ENCODE peak calls at places on chromosomes 5 and 9, in eight cellular contexts. One of them, this sample, is unnamed.

GRCh38 chr9:118630079-118630478 is 739.2 kb downstream of the BRINP1 start:
- DNase-seq in iris pigment epithelial cell: no peak
- DNase-seq in NCI-H2081: no peak
- DNase-seq in CD4-positive, alpha-beta T cell: no peak
- DNase-seq in SW480: no peak
- DNase-seq in natural killer cell treated with Interleukin-12 subunit alpha and Interleukin-12 subunit beta and Interleukin-15 and Interleukin-18, amount 100 ng/mL, for 72 hours: no peak
- DNase-seq in Daoy: no peak
- DNase-seq in transverse colon: no peak
- DNase-seq in this sample: no peak

GRCh38 chr5:61289241-61289640 is 42.8 kb upstream of the ZSWIM6 start:
- DNase-seq in iris pigment epithelial cell: no peak
- DNase-seq in NCI-H2081: no peak
- DNase-seq in CD4-positive, alpha-beta T cell: no peak
- DNase-seq in SW480: no peak
- DNase-seq in natural killer cell treated with Interleukin-12 subunit alpha and Interleukin-12 subunit beta and Interleukin-15 and Interleukin-18, amount 100 ng/mL, for 72 hours: no peak
- DNase-seq in Daoy: no peak
- DNase-seq in transverse colon: no peak
- DNase-seq in this sample: no peak

GRCh38 chr5:83059341-83059740 is 17.9 kb downstream of the TMEM167A start:
- DNase-seq in iris pigment epithelial cell: no peak
- DNase-seq in NCI-H2081: no peak
- DNase-seq in CD4-positive, alpha-beta T cell: no peak
- DNase-seq in SW480: no peak
- DNase-seq in natural killer cell treated with Interleukin-12 subunit alpha and Interleukin-12 subunit beta and Interleukin-15 and Interleukin-18, amount 100 ng/mL, for 72 hours: no peak
- DNase-seq in Daoy: no peak
- DNase-seq in transverse colon: no peak
- DNase-seq in this sample: no peak

GRCh38 chr9:82332774-82333152 is 344.2 kb downstream of the SPATA31D1 start:
- DNase-seq in iris pigment epithelial cell: peak; percentile 18
- DNase-seq in NCI-H2081: no peak
- DNase-seq in CD4-positive, alpha-beta T cell: no peak
- DNase-seq in SW480: no peak
- DNase-seq in natural killer cell treated with Interleukin-12 subunit alpha and Interleukin-12 subunit beta and Interleukin-15 and Interleukin-18, amount 100 ng/mL, for 72 hours: no peak
- DNase-seq in Daoy: peak; percentile 18
- DNase-seq in transverse colon: no peak
- DNase-seq in this sample: no peak

GRCh38 chr9:15724006-15724405 is 171.2 kb downstream of the CCDC171 start:
- DNase-seq in iris pigment epithelial cell: peak; percentile 79
- DNase-seq in NCI-H2081: no peak
- DNase-seq in CD4-positive, alpha-beta T cell: no peak
- DNase-seq in SW480: no peak
- DNase-seq in natural killer cell treated with Interleukin-12 subunit alpha and Interleukin-12 subunit beta and Interleukin-15 and Interleukin-18, amount 100 ng/mL, for 72 hours: no peak
- DNase-seq in Daoy: peak; percentile 1
- DNase-seq in transverse colon: no peak
- DNase-seq in this sample: no peak

GRCh38 chr9:132023409-132024180 is 56.1 kb downstream of the MED27 start:
- DNase-seq in iris pigment epithelial cell: no peak
- DNase-seq in NCI-H2081: peak; percentile 33
- DNase-seq in CD4-positive, alpha-beta T cell: no peak
- DNase-seq in SW480: no peak
- DNase-seq in natural killer cell treated with Interleukin-12 subunit alpha and Interleukin-12 subunit beta and Interleukin-15 and Interleukin-18, amount 100 ng/mL, for 72 hours: no peak
- DNase-seq in Daoy: no peak
- DNase-seq in transverse colon: no peak
- DNase-seq in this sample: no peak

GRCh38 chr5:109406719-109407118 is 3.1 kb downstream of the PJA2 start:
- DNase-seq in iris pigment epithelial cell: no peak
- DNase-seq in NCI-H2081: no peak
- DNase-seq in CD4-positive, alpha-beta T cell: no peak
- DNase-seq in SW480: no peak
- DNase-seq in natural killer cell treated with Interleukin-12 subunit alpha and Interleukin-12 subunit beta and Interleukin-15 and Interleukin-18, amount 100 ng/mL, for 72 hours: no peak
- DNase-seq in Daoy: no peak
- DNase-seq in transverse colon: no peak
- DNase-seq in this sample: no peak

GRCh38 chr9:19441730-19442129 is 32.9 kb downstream of the ACER2 start:
- DNase-seq in iris pigment epithelial cell: no peak
- DNase-seq in NCI-H2081: no peak
- DNase-seq in CD4-positive, alpha-beta T cell: no peak
- DNase-seq in SW480: no peak
- DNase-seq in natural killer cell treated with Interleukin-12 subunit alpha and Interleukin-12 subunit beta and Interleukin-15 and Interleukin-18, amount 100 ng/mL, for 72 hours: no peak
- DNase-seq in Daoy: no peak
- DNase-seq in transverse colon: no peak
- DNase-seq in this sample: no peak

GRCh38 chr5:1502046-1502736 is 21.6 kb downstream of the LPCAT1 start:
- DNase-seq in iris pigment epithelial cell: no peak
- DNase-seq in NCI-H2081: no peak
- DNase-seq in CD4-positive, alpha-beta T cell: no peak
- DNase-seq in SW480: no peak
- DNase-seq in natural killer cell treated with Interleukin-12 subunit alpha and Interleukin-12 subunit beta and Interleukin-15 and Interleukin-18, amount 100 ng/mL, for 72 hours: peak; percentile 76
- DNase-seq in Daoy: peak; percentile 46
- DNase-seq in transverse colon: peak; percentile 41
- DNase-seq in this sample: peak; percentile 96

GRCh38 chr5:2023196-2023595 is 140.5 kb upstream of the IRX4 start:
- DNase-seq in iris pigment epithelial cell: no peak
- DNase-seq in NCI-H2081: no peak
- DNase-seq in CD4-positive, alpha-beta T cell: no peak
- DNase-seq in SW480: no peak
- DNase-seq in natural killer cell treated with Interleukin-12 subunit alpha and Interleukin-12 subunit beta and Interleukin-15 and Interleukin-18, amount 100 ng/mL, for 72 hours: no peak
- DNase-seq in Daoy: no peak
- DNase-seq in transverse colon: no peak
- DNase-seq in this sample: no peak

GRCh38 chr5:44787731-44788130 is 21.0 kb upstream of the MRPS30 start:
- DNase-seq in iris pigment epithelial cell: no peak
- DNase-seq in NCI-H2081: no peak
- DNase-seq in CD4-positive, alpha-beta T cell: no peak
- DNase-seq in SW480: no peak
- DNase-seq in natural killer cell treated with Interleukin-12 subunit alpha and Interleukin-12 subunit beta and Interleukin-15 and Interleukin-18, amount 100 ng/mL, for 72 hours: no peak
- DNase-seq in Daoy: no peak
- DNase-seq in transverse colon: no peak
- DNase-seq in this sample: no peak

GRCh38 chr9:88824711-88825110 is 166.6 kb upstream of the S1PR3 start:
- DNase-seq in iris pigment epithelial cell: peak; percentile 47
- DNase-seq in NCI-H2081: no peak
- DNase-seq in CD4-positive, alpha-beta T cell: no peak
- DNase-seq in SW480: no peak
- DNase-seq in natural killer cell treated with Interleukin-12 subunit alpha and Interleukin-12 subunit beta and Interleukin-15 and Interleukin-18, amount 100 ng/mL, for 72 hours: no peak
- DNase-seq in Daoy: no peak
- DNase-seq in transverse colon: no peak
- DNase-seq in this sample: no peak

GRCh38 chr5:21711854-21712752 is 1141.0 kb downstream of the CDH12 start:
- DNase-seq in iris pigment epithelial cell: peak; percentile 24
- DNase-seq in NCI-H2081: no peak
- DNase-seq in CD4-positive, alpha-beta T cell: no peak
- DNase-seq in SW480: no peak
- DNase-seq in natural killer cell treated with Interleukin-12 subunit alpha and Interleukin-12 subunit beta and Interleukin-15 and Interleukin-18, amount 100 ng/mL, for 72 hours: no peak
- DNase-seq in Daoy: no peak
- DNase-seq in transverse colon: no peak
- DNase-seq in this sample: no peak

GRCh38 chr5:77210091-77211012 is at the start of gene PDE8B:
- DNase-seq in iris pigment epithelial cell: no peak
- DNase-seq in NCI-H2081: peak; percentile 3
- DNase-seq in CD4-positive, alpha-beta T cell: no peak
- DNase-seq in SW480: no peak
- DNase-seq in natural killer cell treated with Interleukin-12 subunit alpha and Interleukin-12 subunit beta and Interleukin-15 and Interleukin-18, amount 100 ng/mL, for 72 hours: no peak
- DNase-seq in Daoy: no peak
- DNase-seq in transverse colon: no peak
- DNase-seq in this sample: no peak

GRCh38 chr9:63859475-63860215 is 1425.4 kb downstream of the FOXD4L5 start:
- DNase-seq in iris pigment epithelial cell: no peak
- DNase-seq in NCI-H2081: no peak
- DNase-seq in CD4-positive, alpha-beta T cell: no peak
- DNase-seq in SW480: no peak
- DNase-seq in natural killer cell treated with Interleukin-12 subunit alpha and Interleukin-12 subunit beta and Interleukin-15 and Interleukin-18, amount 100 ng/mL, for 72 hours: no peak
- DNase-seq in Daoy: peak; percentile 84
- DNase-seq in transverse colon: no peak
- DNase-seq in this sample: peak; percentile 46

GRCh38 chr5:4868140-4868735 is 271.9 kb upstream of the ADAMTS16 start:
- DNase-seq in iris pigment epithelial cell: no peak
- DNase-seq in NCI-H2081: peak; percentile 62
- DNase-seq in CD4-positive, alpha-beta T cell: no peak
- DNase-seq in SW480: peak; percentile 59
- DNase-seq in natural killer cell treated with Interleukin-12 subunit alpha and Interleukin-12 subunit beta and Interleukin-15 and Interleukin-18, amount 100 ng/mL, for 72 hours: no peak
- DNase-seq in Daoy: peak; percentile 67
- DNase-seq in transverse colon: peak; percentile 38
- DNase-seq in this sample: no peak

GRCh38 chr5:72451771-72452505 is 55.3 kb downstream of the ZNF366 start:
- DNase-seq in iris pigment epithelial cell: peak; percentile 81
- DNase-seq in NCI-H2081: no peak
- DNase-seq in CD4-positive, alpha-beta T cell: no peak
- DNase-seq in SW480: no peak
- DNase-seq in natural killer cell treated with Interleukin-12 subunit alpha and Interleukin-12 subunit beta and Interleukin-15 and Interleukin-18, amount 100 ng/mL, for 72 hours: no peak
- DNase-seq in Daoy: peak; percentile 54
- DNase-seq in transverse colon: peak; percentile 23
- DNase-seq in this sample: no peak

GRCh38 chr5:90135979-90136378 is 273.6 kb downstream of the CETN3 start:
- DNase-seq in iris pigment epithelial cell: no peak
- DNase-seq in NCI-H2081: no peak
- DNase-seq in CD4-positive, alpha-beta T cell: no peak
- DNase-seq in SW480: peak; percentile 4
- DNase-seq in natural killer cell treated with Interleukin-12 subunit alpha and Interleukin-12 subunit beta and Interleukin-15 and Interleukin-18, amount 100 ng/mL, for 72 hours: no peak
- DNase-seq in Daoy: peak; percentile 32
- DNase-seq in transverse colon: peak; percentile 33
- DNase-seq in this sample: no peak

GRCh38 chr5:143554918-143555477 is 151.5 kb upstream of the NR3C1 start:
- DNase-seq in iris pigment epithelial cell: peak; percentile 81
- DNase-seq in NCI-H2081: no peak
- DNase-seq in CD4-positive, alpha-beta T cell: no peak
- DNase-seq in SW480: no peak
- DNase-seq in natural killer cell treated with Interleukin-12 subunit alpha and Interleukin-12 subunit beta and Interleukin-15 and Interleukin-18, amount 100 ng/mL, for 72 hours: no peak
- DNase-seq in Daoy: peak; percentile 26
- DNase-seq in transverse colon: no peak
- DNase-seq in this sample: no peak

GRCh38 chr9:79408200-79408599 is 163.6 kb upstream of the TLE4 start:
- DNase-seq in iris pigment epithelial cell: peak; percentile 12
- DNase-seq in NCI-H2081: no peak
- DNase-seq in CD4-positive, alpha-beta T cell: no peak
- DNase-seq in SW480: peak; percentile 5
- DNase-seq in natural killer cell treated with Interleukin-12 subunit alpha and Interleukin-12 subunit beta and Interleukin-15 and Interleukin-18, amount 100 ng/mL, for 72 hours: no peak
- DNase-seq in Daoy: peak; percentile 10
- DNase-seq in transverse colon: no peak
- DNase-seq in this sample: no peak

GRCh38 chr5:136730426-136730825 is 365.1 kb upstream of the TRPC7 start:
- DNase-seq in iris pigment epithelial cell: no peak
- DNase-seq in NCI-H2081: no peak
- DNase-seq in CD4-positive, alpha-beta T cell: no peak
- DNase-seq in SW480: no peak
- DNase-seq in natural killer cell treated with Interleukin-12 subunit alpha and Interleukin-12 subunit beta and Interleukin-15 and Interleukin-18, amount 100 ng/mL, for 72 hours: no peak
- DNase-seq in Daoy: peak; percentile 29
- DNase-seq in transverse colon: no peak
- DNase-seq in this sample: no peak

GRCh38 chr5:81171769-81172168 is 61.4 kb upstream of the CKMT2 start:
- DNase-seq in iris pigment epithelial cell: no peak
- DNase-seq in NCI-H2081: peak; percentile 59
- DNase-seq in CD4-positive, alpha-beta T cell: no peak
- DNase-seq in SW480: peak; percentile 21
- DNase-seq in natural killer cell treated with Interleukin-12 subunit alpha and Interleukin-12 subunit beta and Interleukin-15 and Interleukin-18, amount 100 ng/mL, for 72 hours: no peak
- DNase-seq in Daoy: peak; percentile 50
- DNase-seq in transverse colon: peak; percentile 13
- DNase-seq in this sample: no peak

GRCh38 chr9:115674091-115674490 is 479.5 kb upstream of the PAPPA start:
- DNase-seq in iris pigment epithelial cell: no peak
- DNase-seq in NCI-H2081: no peak
- DNase-seq in CD4-positive, alpha-beta T cell: no peak
- DNase-seq in SW480: no peak
- DNase-seq in natural killer cell treated with Interleukin-12 subunit alpha and Interleukin-12 subunit beta and Interleukin-15 and Interleukin-18, amount 100 ng/mL, for 72 hours: no peak
- DNase-seq in Daoy: peak; percentile 49
- DNase-seq in transverse colon: no peak
- DNase-seq in this sample: no peak

GRCh38 chr9:6715755-6716643 is 41.8 kb upstream of the KDM4C start:
- DNase-seq in iris pigment epithelial cell: no peak
- DNase-seq in NCI-H2081: no peak
- DNase-seq in CD4-positive, alpha-beta T cell: peak; percentile 57
- DNase-seq in SW480: peak; percentile 83
- DNase-seq in natural killer cell treated with Interleukin-12 subunit alpha and Interleukin-12 subunit beta and Interleukin-15 and Interleukin-18, amount 100 ng/mL, for 72 hours: peak; percentile 82
- DNase-seq in Daoy: peak; percentile 60
- DNase-seq in transverse colon: peak; percentile 85
- DNase-seq in this sample: peak; percentile 78

This sample was measured in CD14-positive monocyte.